ENCODE peak calls at places on chromosomes 11 and 22, in four cellular contexts. T is CD8-positive, alpha-beta memory T cell; J is pulmonary artery endothelial cell; M is HEK293T. N is an unnamed sample.

GRCh38 chr11:2290351-2290841 is 11.3 kb downstream of the C11orf21 start:
- DNase-seq in J (no peak), M (no peak), T (no peak), N (peak)

GRCh38 chr11:34151166-34151565 is 45.7 kb downstream of the NAT10 start:
- DNase-seq in T (no peak), M (no peak), J (no peak), N (no peak)

GRCh38 chr22:42969348-42969975 is 45.5 kb downstream of the PACSIN2 start:
- DNase-seq in J (no peak), T (no peak), M (no peak), N (no peak)

GRCh38 chr11:82732348-82732733 is 1.3 kb downstream of the FAM181B start:
- DNase-seq in T (no peak), J (no peak), M (no peak), N (no peak)

GRCh38 chr11:12455938-12456337 is 78.6 kb downstream of the PARVA start:
- DNase-seq in J (no peak), T (no peak), M (no peak), N (no peak)

GRCh38 chr11:44936527-44936926 is 14.2 kb downstream of the TP53I11 start:
- DNase-seq in T (peak), M (peak), J (no peak), N (peak)

GRCh38 chr11:8102965-8103364 is 22.0 kb downstream of the TUB start:
- DNase-seq in J (no peak), M (no peak), T (no peak), N (no peak)

GRCh38 chr11:554824-555499 is 5.6 kb downstream of the LMNTD2 start:
- DNase-seq in M (peak), T (peak), J (no peak), N (peak)

GRCh38 chr22:36807627-36808026 is 9.2 kb downstream of the PVALB start:
- DNase-seq in T (no peak), J (no peak), M (no peak), N (no peak)

GRCh38 chr22:20016734-20017621 is at the start of gene ARVCF:
- DNase-seq in T (peak), J (peak), M (peak), N (peak)

GRCh38 chr11:120556841-120557240 is 45.3 kb downstream of the GRIK4 start:
- DNase-seq in J (no peak), T (no peak), M (no peak), N (no peak)

GRCh38 chr22:19886605-19887250 is 32.1 kb upstream of the GNB1L start:
- DNase-seq in J (peak), M (no peak), T (peak), N (no peak)

GRCh38 chr22:37633693-37634504 is 5.6 kb upstream of the SH3BP1 start:
- DNase-seq in J (no peak), T (peak), M (no peak), N (peak)

GRCh38 chr11:100730266-100730665 is 43.2 kb downstream of the ARHGAP42 start:
- DNase-seq in M (no peak), J (no peak), T (no peak), N (no peak)

GRCh38 chr11:106724293-106724892 is 293.9 kb downstream of the GUCY1A2 start:
- DNase-seq in T (no peak), J (no peak), M (no peak), N (no peak)